ENCODE peak calls at places on chromosomes 1 and 21, in five cellular contexts. C is HCT116, O is hepatocyte, P is GM23248, I is PC-9. E is an unnamed sample. For H3K9me2, the result is how much of the 10 kb centered on the place peaks cover.

GRCh38 chr1:160127865-160128523 is 12.4 kb downstream of the ATP1A2 start:
- DNase-seq in P (peak), I (peak), C (no peak), O (peak), E (no peak)

GRCh38 chr21:45970674-45971486 is 10.7 kb upstream of the COL6A1 start:
- DNase-seq in P (peak), C (no peak), I (peak), O (peak), E (peak)

GRCh38 chr1:225654688-225655508 is 2.0 kb upstream of the ENAH start:
- DNase-seq in I (no peak), O (no peak), P (no peak), C (no peak), E (no peak)

GRCh38 chr21:42654913-42655796 is 1.7 kb downstream of the PDE9A start:
- DNase-seq in C (no peak), I (no peak), P (no peak), O (no peak), E (no peak)

GRCh38 chr1:161915051-161915503 is 108.6 kb downstream of the OLFML2B start:
- DNase-seq in P (peak), I (no peak), C (no peak), O (no peak), E (no peak)

GRCh38 chr1:44407430-44408180 is 2.5 kb downstream of the RNF220 start:
- DNase-seq in O (peak), C (no peak), I (no peak), P (no peak), E (peak)

GRCh38 chr1:84583648-84584047 is 9.4 kb upstream of the CTBS start:
- DNase-seq in C (no peak), I (no peak), P (no peak), O (no peak), E (no peak)

GRCh38 chr1:56287736-56288135 is 291.6 kb downstream of the PLPP3 start:
- DNase-seq in O (no peak), C (no peak), I (no peak), P (no peak), E (no peak)

GRCh38 chr1:235275223-235275622 is 52.8 kb downstream of the ARID4B start:
- DNase-seq in C (no peak), P (no peak), I (no peak), O (no peak), E (no peak)

GRCh38 chr1:52551476-52552235 is 1.2 kb downstream of the TUT4 start:
- DNase-seq in P (peak), O (peak), I (no peak), C (no peak), E (peak)

GRCh38 chr1:22694172-22694571 is 16.5 kb upstream of the EPHB2 start:
- DNase-seq in O (no peak), P (no peak), C (no peak), I (no peak), E (no peak)

GRCh38 chr1:206608108-206608698 is 4.1 kb downstream of the EIF2D start:
- DNase-seq in O (peak), C (peak), I (peak), P (peak), E (peak)

GRCh38 chr1:1677718-1678580 is 14.6 kb downstream of the SLC35E2B start:
- DNase-seq in O (peak), C (no peak), I (no peak), P (no peak), E (peak)

GRCh38 chr1:53544731-53545515 is 85.7 kb downstream of the DMRTB1 start:
- DNase-seq in O (no peak), C (no peak), P (no peak), I (no peak), E (no peak)

GRCh38 chr21:45120975-45121374 is 46.6 kb downstream of the ADARB1 start:
- DNase-seq in P (no peak), C (no peak), O (no peak), I (no peak), E (no peak)

GRCh38 chr1:204262506-204263239 is 48.9 kb upstream of the GOLT1A start:
- DNase-seq in O (no peak), P (no peak), C (no peak), I (no peak), E (no peak)

GRCh38 chr1:101120868-101121267 is 95.3 kb upstream of the DPH5 start:
- DNase-seq in P (peak), O (no peak), C (no peak), I (no peak), E (no peak)

GRCh38 chr1:240245629-240246020 is 153.9 kb downstream of the FMN2 start:
- DNase-seq in C (no peak), O (no peak), I (no peak), P (peak), E (no peak)

GRCh38 chr1:1041092-1041503 is 21.2 kb downstream of the AGRN start:
- DNase-seq in C (no peak), O (no peak), I (no peak), P (no peak), E (peak)

GRCh38 chr21:33824156-33824941 is 91.3 kb downstream of the ATP5PO start:
- DNase-seq in C (no peak), O (no peak), P (no peak), I (no peak), E (no peak)

GRCh38 chr1:17633654-17634053 is 94.2 kb downstream of the ARHGEF10L start:
- DNase-seq in O (no peak), P (peak), C (no peak), I (no peak), E (no peak)

GRCh38 chr1:103348136-103348535 is 177.4 kb upstream of the RNPC3 start:
- DNase-seq in P (no peak), C (no peak), I (no peak), O (no peak), E (no peak)

GRCh38 chr1:234610061-234610581 is at the start of gene IRF2BP2:
- DNase-seq in C (peak), I (peak), P (peak), O (peak), E (peak)

GRCh38 chr1:200033511-200034261 is 6.2 kb downstream of the NR5A2 start:
- DNase-seq in C (no peak), O (peak), I (no peak), P (no peak), E (peak)

GRCh38 chr1:86156571-86157455 is at the start of gene COL24A1:
- DNase-seq in O (peak), P (peak), I (peak), C (no peak), E (peak)
- TF ChIP-seq EZH2 in O (no peak), P (no peak), I (no peak), C (no peak), E (no peak)

DNA sequence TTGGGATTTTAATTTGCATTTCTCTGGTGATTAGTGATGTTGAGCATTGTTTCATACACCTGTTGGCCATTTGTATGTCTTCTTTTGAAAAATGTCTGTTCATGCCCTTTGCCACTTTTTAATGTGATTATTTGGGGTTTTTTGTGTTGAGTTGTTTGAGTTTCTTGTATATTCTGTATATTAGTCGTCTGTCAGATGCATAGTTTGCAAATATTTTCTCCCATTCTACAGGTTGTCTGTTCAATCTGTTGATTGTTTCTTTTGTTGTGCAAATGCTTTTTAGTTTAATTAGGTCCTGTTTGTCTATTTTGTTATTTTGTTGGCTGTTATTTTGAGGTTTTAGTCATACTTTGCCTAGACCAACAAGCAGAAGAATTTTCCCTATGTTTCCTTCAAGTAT is 164.0 kb upstream of the CXADR start:
- DNase-seq in I (no peak), P (no peak), C (no peak), O (no peak), E (no peak)
- H3K9me2 ChIP-seq in I (under half), P (under half), C (under half), O (under half), E (under half)

GRCh38 chr1:147080671-147081394 is 91.4 kb downstream of the PRKAB2 start:
- DNase-seq in O (no peak), I (no peak), P (no peak), C (no peak), E (peak)
- TF ChIP-seq EZH2 in O (no peak), I (no peak), P (no peak), C (no peak), E (peak)

DNA sequence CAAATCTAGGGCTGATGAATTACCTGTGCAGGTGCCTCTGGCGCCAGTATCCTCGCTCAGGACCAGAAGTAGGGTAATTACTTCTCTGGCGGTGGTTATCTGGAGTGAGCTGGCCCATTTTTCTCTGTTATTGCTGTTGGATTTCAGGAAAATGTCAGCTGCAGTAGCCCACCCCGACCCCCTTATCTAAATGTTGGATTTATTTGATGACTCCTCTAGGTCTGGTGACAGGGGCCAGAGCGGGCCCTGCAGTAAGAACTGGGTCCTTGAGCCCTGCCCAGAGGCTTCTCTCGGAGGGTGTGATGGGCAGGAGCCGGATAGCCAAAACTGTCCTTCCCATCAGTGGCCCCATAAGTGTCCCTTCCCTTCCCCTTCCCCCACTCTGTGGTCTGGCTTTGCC is 384.3 kb downstream of the PTPRU start:
- DNase-seq in C (no peak), P (no peak), I (no peak), O (no peak), E (no peak)
- H3K9me2 ChIP-seq in C (under half), P (under half), I (under half), O (under half), E (under half)

GRCh38 chr1:156387899-156388813 is 19.1 kb downstream of the RHBG start:
- DNase-seq in P (peak), O (peak), C (no peak), I (no peak), E (peak)

GRCh38 chr1:156385534-156386031 is 16.6 kb downstream of the RHBG start:
- DNase-seq in I (peak), O (peak), C (peak), P (peak), E (peak)

GRCh38 chr1:156388814-156389137 is 19.8 kb downstream of the RHBG start:
- DNase-seq in C (no peak), I (no peak), P (no peak), O (no peak), E (no peak)

GRCh38 chr1:156386134-156386901 is 17.3 kb downstream of the RHBG start:
- DNase-seq in C (no peak), O (no peak), I (no peak), P (no peak), E (no peak)

DNA sequence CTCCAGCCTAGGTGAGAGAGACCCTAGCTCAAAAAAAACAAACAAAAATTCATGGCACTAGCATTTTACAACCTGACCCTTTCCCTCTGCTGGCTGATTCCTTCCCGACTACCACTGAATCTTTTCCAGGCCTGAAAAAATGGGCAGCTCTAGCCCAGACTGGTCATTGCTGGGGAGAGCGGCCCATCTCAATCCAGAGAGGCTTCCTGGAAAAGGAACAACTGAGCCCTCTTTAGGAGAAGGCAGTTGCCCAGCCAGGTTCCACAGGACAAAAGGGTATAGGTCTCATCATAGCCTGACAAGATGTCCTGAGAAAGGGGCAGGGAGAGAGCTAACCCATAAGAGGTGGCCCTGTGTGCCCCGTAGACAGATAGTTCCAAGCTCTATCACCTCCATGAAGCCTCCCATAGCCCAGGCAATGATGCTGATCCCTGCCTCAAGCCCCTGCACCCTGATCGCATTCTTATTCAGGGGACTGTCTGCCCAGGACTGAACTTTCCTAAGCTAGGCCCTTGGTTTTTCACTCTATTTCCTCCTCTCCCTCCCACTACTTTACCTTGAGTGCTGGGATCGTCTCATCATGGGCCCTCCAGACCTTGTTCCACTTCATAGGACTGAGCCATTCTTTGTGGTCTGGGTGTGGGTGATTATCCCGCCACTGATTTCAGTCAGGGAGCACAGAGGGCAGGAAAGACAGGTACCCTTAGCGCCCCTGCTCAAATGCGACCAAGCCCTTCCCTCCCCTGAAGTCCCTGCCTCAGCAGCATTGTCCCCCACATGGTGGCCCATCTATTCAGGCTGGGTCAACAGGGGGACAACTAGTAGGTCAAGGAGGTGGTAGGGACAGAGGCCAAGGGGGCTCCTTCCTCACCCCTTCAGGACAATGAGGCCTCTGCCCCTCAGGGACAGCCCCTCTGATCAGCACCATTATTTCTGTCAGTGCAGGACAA is 18.2 kb downstream of the RHBG start:
- DNase-seq in I (no peak), C (no peak), P (no peak), O (no peak), E (no peak)
- TF ChIP-seq EZH2 in I (no peak), C (no peak), P (no peak), O (no peak), E (no peak)

GRCh38 chr1:244030481-244031040 is 20.5 kb upstream of the ZBTB18 start:
- DNase-seq in O (no peak), C (no peak), I (no peak), P (no peak), E (no peak)
- H3K9me2 ChIP-seq in O (under half), C (under half), I (under half), P (under half), E (under half)

E was measured in GM23338.